ENCODE peak calls at places on chromosomes 4 and X, in eight cellular contexts. One of them, this sample, is unnamed.

GRCh38 chr4:13176603-13177190 is 307.4 kb downstream of the RAB28 start:
- DNase-seq in colonic mucosa: no peak
- DNase-seq in uterus: no peak
- DNase-seq in IMR-90: no peak
- DNase-seq in CD4-positive, CD25-positive, alpha-beta regulatory T cell: no peak
- DNase-seq in pancreas: no peak
- DNase-seq in OCI-LY7: no peak
- DNase-seq in adrenal gland: no peak
- DNase-seq in this sample: no peak

GRCh38 chr4:138845051-138845450 is 170.5 kb upstream of the NOCT start:
- DNase-seq in colonic mucosa: no peak
- DNase-seq in uterus: no peak
- DNase-seq in IMR-90: no peak
- DNase-seq in CD4-positive, CD25-positive, alpha-beta regulatory T cell: no peak
- DNase-seq in pancreas: no peak
- DNase-seq in OCI-LY7: no peak
- DNase-seq in adrenal gland: no peak
- DNase-seq in this sample: no peak

GRCh38 chr4:7450775-7451433 is 16.2 kb upstream of the PSAPL1 start:
- DNase-seq in colonic mucosa: no peak
- DNase-seq in uterus: no peak
- DNase-seq in IMR-90: no peak
- DNase-seq in CD4-positive, CD25-positive, alpha-beta regulatory T cell: no peak
- DNase-seq in pancreas: no peak
- DNase-seq in OCI-LY7: no peak
- DNase-seq in adrenal gland: no peak
- DNase-seq in this sample: no peak

GRCh38 chrX:136750364-136750763 is 30.4 kb downstream of the ARHGEF6 start:
- DNase-seq in colonic mucosa: no peak
- DNase-seq in uterus: no peak
- DNase-seq in IMR-90: no peak
- DNase-seq in CD4-positive, CD25-positive, alpha-beta regulatory T cell: no peak
- DNase-seq in pancreas: no peak
- DNase-seq in OCI-LY7: no peak
- DNase-seq in adrenal gland: no peak
- DNase-seq in this sample: no peak

GRCh38 chrX:135345328-135345645 is 36.0 kb downstream of the ETDC start:
- DNase-seq in colonic mucosa: peak; percentile 50
- DNase-seq in uterus: peak; percentile 47
- DNase-seq in IMR-90: peak; percentile 49
- DNase-seq in CD4-positive, CD25-positive, alpha-beta regulatory T cell: no peak
- DNase-seq in pancreas: no peak
- DNase-seq in OCI-LY7: no peak
- DNase-seq in adrenal gland: peak; percentile 63
- DNase-seq in this sample: no peak

GRCh38 chrX:48541140-48541814 is 1.8 kb downstream of the TBC1D25 start:
- DNase-seq in colonic mucosa: no peak
- DNase-seq in uterus: no peak
- DNase-seq in IMR-90: no peak
- DNase-seq in CD4-positive, CD25-positive, alpha-beta regulatory T cell: no peak
- DNase-seq in pancreas: no peak
- DNase-seq in OCI-LY7: no peak
- DNase-seq in adrenal gland: no peak
- DNase-seq in this sample: no peak

GRCh38 chr4:113316879-113317278 is 267.4 kb downstream of the ANK2 start:
- DNase-seq in colonic mucosa: no peak
- DNase-seq in uterus: no peak
- DNase-seq in IMR-90: no peak
- DNase-seq in CD4-positive, CD25-positive, alpha-beta regulatory T cell: peak; percentile 2
- DNase-seq in pancreas: no peak
- DNase-seq in OCI-LY7: peak; percentile 53
- DNase-seq in adrenal gland: no peak
- DNase-seq in this sample: peak; percentile 7

GRCh38 chrX:150704030-150704613 is 10.9 kb downstream of the MTMR1 start:
- DNase-seq in colonic mucosa: no peak
- DNase-seq in uterus: no peak
- DNase-seq in IMR-90: peak; percentile 71
- DNase-seq in CD4-positive, CD25-positive, alpha-beta regulatory T cell: no peak
- DNase-seq in pancreas: no peak
- DNase-seq in OCI-LY7: no peak
- DNase-seq in adrenal gland: no peak
- DNase-seq in this sample: no peak

GRCh38 chrX:130165181-130165702 is 399 bp downstream of the AIFM1 start:
- DNase-seq in colonic mucosa: no peak
- DNase-seq in uterus: no peak
- DNase-seq in IMR-90: no peak
- DNase-seq in CD4-positive, CD25-positive, alpha-beta regulatory T cell: no peak
- DNase-seq in pancreas: no peak
- DNase-seq in OCI-LY7: no peak
- DNase-seq in adrenal gland: no peak
- DNase-seq in this sample: no peak

GRCh38 chr4:73984736-73985527 is 3.1 kb downstream of the PPBP start:
- DNase-seq in colonic mucosa: no peak
- DNase-seq in uterus: no peak
- DNase-seq in IMR-90: peak; percentile 70
- DNase-seq in CD4-positive, CD25-positive, alpha-beta regulatory T cell: no peak
- DNase-seq in pancreas: no peak
- DNase-seq in OCI-LY7: no peak
- DNase-seq in adrenal gland: no peak
- DNase-seq in this sample: no peak

GRCh38 chrX:9530848-9531274 is 66.0 kb downstream of the TBL1X start:
- DNase-seq in colonic mucosa: peak; percentile 47
- DNase-seq in uterus: peak; percentile 75
- DNase-seq in IMR-90: peak; percentile 88
- DNase-seq in CD4-positive, CD25-positive, alpha-beta regulatory T cell: peak; percentile 57
- DNase-seq in pancreas: no peak
- DNase-seq in OCI-LY7: peak; percentile 73
- DNase-seq in adrenal gland: peak; percentile 64
- DNase-seq in this sample: peak; percentile 28

DNA sequence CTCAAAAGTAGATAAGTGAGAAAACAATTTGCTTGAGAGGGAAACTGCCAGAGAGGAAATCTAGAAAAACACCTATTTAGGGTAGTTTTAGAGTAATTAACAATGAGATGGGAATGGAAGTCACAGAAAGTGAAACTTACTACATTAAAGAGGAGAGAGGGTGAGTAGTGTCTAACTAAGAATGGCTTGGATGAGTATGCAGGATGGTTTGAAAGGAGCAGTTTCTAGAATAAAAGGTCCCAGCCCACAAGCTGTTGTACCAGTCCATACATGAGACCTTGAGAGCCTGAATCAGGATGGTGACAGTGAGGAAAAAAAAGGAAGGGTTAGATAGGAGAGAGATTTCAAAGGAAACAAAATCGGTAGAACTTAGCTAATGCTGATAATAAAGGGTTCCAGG is 1.3 kb downstream of the GAR1 start:
- DNase-seq in colonic mucosa: no peak
- DNase-seq in uterus: no peak
- DNase-seq in IMR-90: no peak
- DNase-seq in CD4-positive, CD25-positive, alpha-beta regulatory T cell: no peak
- DNase-seq in pancreas: no peak
- DNase-seq in OCI-LY7: no peak
- DNase-seq in adrenal gland: no peak
- DNase-seq in this sample: no peak
- H3K4me1 ChIP-seq in colonic mucosa: peaks cover 8% of the 10 kb centered on the region
- H3K4me1 ChIP-seq in uterus: no peaks in the 10 kb centered on the region
- H3K4me1 ChIP-seq in IMR-90: peaks cover 1% of the 10 kb centered on the region
- H3K4me1 ChIP-seq in CD4-positive, CD25-positive, alpha-beta regulatory T cell: peaks cover 15% of the 10 kb centered on the region
- H3K4me1 ChIP-seq in pancreas: peaks cover 17% of the 10 kb centered on the region
- H3K4me1 ChIP-seq in OCI-LY7: peaks cover 22% of the 10 kb centered on the region
- H3K4me1 ChIP-seq in adrenal gland: peaks cover 20% of the 10 kb centered on the region
- H3K4me1 ChIP-seq in this sample: peaks cover 17% of the 10 kb centered on the region

GRCh38 chrX:10989386-10989785 is 121.7 kb upstream of the HCCS start:
- DNase-seq in colonic mucosa: no peak
- DNase-seq in uterus: no peak
- DNase-seq in IMR-90: no peak
- DNase-seq in CD4-positive, CD25-positive, alpha-beta regulatory T cell: no peak
- DNase-seq in pancreas: no peak
- DNase-seq in OCI-LY7: no peak
- DNase-seq in adrenal gland: no peak
- DNase-seq in this sample: no peak

GRCh38 chrX:10983526-10983925 is 127.6 kb upstream of the HCCS start:
- DNase-seq in colonic mucosa: no peak
- DNase-seq in uterus: no peak
- DNase-seq in IMR-90: no peak
- DNase-seq in CD4-positive, CD25-positive, alpha-beta regulatory T cell: no peak
- DNase-seq in pancreas: no peak
- DNase-seq in OCI-LY7: no peak
- DNase-seq in adrenal gland: no peak
- DNase-seq in this sample: no peak

GRCh38 chrX:10984213-10984612 is 126.9 kb upstream of the HCCS start:
- DNase-seq in colonic mucosa: no peak
- DNase-seq in uterus: no peak
- DNase-seq in IMR-90: no peak
- DNase-seq in CD4-positive, CD25-positive, alpha-beta regulatory T cell: no peak
- DNase-seq in pancreas: no peak
- DNase-seq in OCI-LY7: no peak
- DNase-seq in adrenal gland: no peak
- DNase-seq in this sample: no peak

GRCh38 chrX:10988653-10989052 is 122.5 kb upstream of the HCCS start:
- DNase-seq in colonic mucosa: no peak
- DNase-seq in uterus: no peak
- DNase-seq in IMR-90: no peak
- DNase-seq in CD4-positive, CD25-positive, alpha-beta regulatory T cell: no peak
- DNase-seq in pancreas: no peak
- DNase-seq in OCI-LY7: no peak
- DNase-seq in adrenal gland: no peak
- DNase-seq in this sample: no peak

DNA sequence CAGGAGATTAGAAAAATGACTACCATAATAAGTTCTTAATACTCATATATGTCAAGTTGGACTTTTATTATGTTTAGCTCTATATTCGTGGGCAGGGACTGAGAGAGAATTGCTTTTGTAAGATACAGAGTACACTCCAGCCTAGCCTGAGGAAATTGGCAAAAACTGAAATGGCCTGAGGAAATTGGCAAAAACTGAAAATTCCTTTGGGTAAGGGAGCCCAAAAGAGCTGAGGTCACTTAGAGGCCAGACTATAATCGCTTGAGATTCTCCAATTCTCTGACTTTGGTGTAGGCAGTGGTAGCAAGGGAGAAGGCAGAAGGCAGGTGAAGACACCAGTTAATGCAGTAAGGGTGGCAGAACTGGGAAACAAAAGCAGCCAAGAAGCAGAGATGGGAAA is 124.5 kb upstream of the HCCS start:
- DNase-seq in colonic mucosa: no peak
- DNase-seq in uterus: no peak
- DNase-seq in IMR-90: no peak
- DNase-seq in CD4-positive, CD25-positive, alpha-beta regulatory T cell: no peak
- DNase-seq in pancreas: no peak
- DNase-seq in OCI-LY7: no peak
- DNase-seq in adrenal gland: no peak
- DNase-seq in this sample: no peak
- H3K4me1 ChIP-seq in colonic mucosa: no peaks in the 10 kb centered on the region
- H3K4me1 ChIP-seq in uterus: no peaks in the 10 kb centered on the region
- H3K4me1 ChIP-seq in IMR-90: no peaks in the 10 kb centered on the region
- H3K4me1 ChIP-seq in CD4-positive, CD25-positive, alpha-beta regulatory T cell: no peaks in the 10 kb centered on the region
- H3K4me1 ChIP-seq in pancreas: no peaks in the 10 kb centered on the region
- H3K4me1 ChIP-seq in OCI-LY7: no peaks in the 10 kb centered on the region
- H3K4me1 ChIP-seq in adrenal gland: no peaks in the 10 kb centered on the region
- H3K4me1 ChIP-seq in this sample: no peaks in the 10 kb centered on the region

DNA sequence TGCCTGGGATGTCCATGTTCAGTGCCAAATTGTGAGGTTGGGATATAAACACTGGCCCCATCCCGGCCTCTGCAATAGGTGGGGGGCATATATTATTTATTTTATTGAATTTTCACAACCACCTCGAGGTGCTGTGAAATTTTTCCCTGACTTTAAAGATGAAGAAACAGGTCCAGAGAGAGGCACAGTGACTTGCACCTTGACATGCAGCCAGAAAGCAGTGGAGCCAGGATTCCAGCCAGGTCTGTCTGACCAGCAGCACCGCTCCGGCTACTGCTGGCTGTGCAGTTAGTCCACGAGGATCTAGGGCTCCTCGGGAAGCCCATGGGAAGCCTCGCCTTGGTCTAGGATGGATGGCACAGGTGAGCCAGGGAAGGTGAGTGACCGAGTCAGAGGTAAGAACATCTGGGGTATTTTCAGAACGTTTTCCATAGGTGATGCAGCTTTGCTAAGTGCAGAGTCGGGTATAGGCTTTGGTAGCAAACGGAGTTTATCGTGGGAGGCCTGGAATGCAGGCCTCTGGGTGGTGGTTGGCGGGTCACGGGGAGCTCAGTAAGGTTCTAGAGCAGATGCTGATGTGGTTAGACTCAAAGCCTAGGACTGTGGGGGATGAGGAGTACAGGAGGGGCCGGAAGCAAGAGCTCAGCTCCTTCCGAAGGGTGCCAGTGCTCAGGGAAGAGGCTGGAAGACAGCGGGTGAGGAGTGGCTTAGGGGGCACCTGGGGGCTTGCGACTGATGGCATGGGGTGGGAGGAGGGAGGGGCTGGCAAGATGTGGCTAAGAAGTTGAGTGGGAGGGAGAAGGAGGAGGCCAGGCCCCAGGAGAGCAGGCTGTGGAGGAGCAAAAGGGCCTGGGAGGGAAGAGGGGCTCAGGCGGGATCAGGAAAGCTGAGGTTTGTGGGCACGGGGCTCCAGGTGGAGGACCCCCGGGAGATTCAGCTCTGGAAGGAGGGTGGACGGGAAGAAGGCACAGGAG is 107.7 kb upstream of the LRPAP1 start:
- DNase-seq in colonic mucosa: no peak
- DNase-seq in uterus: peak; percentile 53
- DNase-seq in IMR-90: no peak
- DNase-seq in CD4-positive, CD25-positive, alpha-beta regulatory T cell: no peak
- DNase-seq in pancreas: no peak
- DNase-seq in OCI-LY7: no peak
- DNase-seq in adrenal gland: no peak
- DNase-seq in this sample: no peak
- H3K4me1 ChIP-seq in colonic mucosa: no peaks in the 10 kb centered on the region
- H3K4me1 ChIP-seq in uterus: no peaks in the 10 kb centered on the region
- H3K4me1 ChIP-seq in IMR-90: no peaks in the 10 kb centered on the region
- H3K4me1 ChIP-seq in CD4-positive, CD25-positive, alpha-beta regulatory T cell: no peaks in the 10 kb centered on the region
- H3K4me1 ChIP-seq in pancreas: no peaks in the 10 kb centered on the region
- H3K4me1 ChIP-seq in OCI-LY7: no peaks in the 10 kb centered on the region
- H3K4me1 ChIP-seq in adrenal gland: no peaks in the 10 kb centered on the region
- H3K4me1 ChIP-seq in this sample: no peaks in the 10 kb centered on the region

DNA sequence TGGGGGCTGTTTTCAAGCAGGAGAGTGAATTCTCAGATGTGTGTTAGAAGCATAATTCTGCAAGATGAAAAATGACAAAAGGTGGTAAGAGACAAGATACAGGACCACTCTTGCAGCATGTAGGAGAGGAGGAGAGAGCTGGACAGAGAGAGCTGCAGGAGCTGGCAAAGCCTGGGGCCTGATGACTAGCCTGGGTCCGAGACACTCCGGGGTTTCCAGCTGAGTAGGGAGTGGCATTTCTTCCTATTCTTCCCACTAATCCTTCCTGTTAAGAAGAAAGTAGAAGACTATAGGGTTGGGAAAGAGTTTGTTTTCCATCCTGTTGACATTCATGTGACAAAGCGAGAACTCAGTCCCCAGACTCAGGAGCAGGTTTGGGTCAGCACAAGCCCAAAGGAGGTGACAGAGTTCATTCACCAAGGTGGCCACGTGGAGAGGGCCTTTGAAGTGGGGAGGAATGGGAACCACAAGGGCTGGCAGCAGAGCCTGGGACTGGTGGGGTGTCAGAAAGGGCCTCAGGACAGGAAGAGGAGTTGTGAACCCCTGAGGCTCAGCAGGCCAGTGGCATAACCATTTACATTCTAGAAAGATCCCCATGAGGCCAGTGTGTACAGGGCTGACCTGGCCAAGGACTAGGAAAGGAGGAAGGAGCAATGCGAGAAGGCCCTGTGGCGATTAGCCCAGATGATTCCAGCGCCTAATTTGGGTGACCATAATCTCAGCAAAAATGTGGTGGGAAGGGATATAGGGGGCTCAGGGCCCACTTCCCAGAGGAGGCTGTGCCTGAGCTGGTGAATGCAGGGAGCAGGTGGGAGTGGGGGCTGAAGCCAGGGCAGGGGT is 3.2 kb upstream of the HAUS3 start:
- DNase-seq in colonic mucosa: no peak
- DNase-seq in uterus: no peak
- DNase-seq in IMR-90: no peak
- DNase-seq in CD4-positive, CD25-positive, alpha-beta regulatory T cell: no peak
- DNase-seq in pancreas: no peak
- DNase-seq in OCI-LY7: no peak
- DNase-seq in adrenal gland: no peak
- DNase-seq in this sample: no peak
- H3K4me1 ChIP-seq in colonic mucosa: peaks cover 10% of the 10 kb centered on the region
- H3K4me1 ChIP-seq in uterus: no peaks in the 10 kb centered on the region
- H3K4me1 ChIP-seq in IMR-90: peaks cover 6% of the 10 kb centered on the region
- H3K4me1 ChIP-seq in CD4-positive, CD25-positive, alpha-beta regulatory T cell: peaks cover 17% of the 10 kb centered on the region
- H3K4me1 ChIP-seq in pancreas: peaks cover 9% of the 10 kb centered on the region
- H3K4me1 ChIP-seq in OCI-LY7: peaks cover 24% of the 10 kb centered on the region
- H3K4me1 ChIP-seq in adrenal gland: peaks cover 41% of the 10 kb centered on the region
- H3K4me1 ChIP-seq in this sample: peaks cover 9% of the 10 kb centered on the region